ENCODE peak calls at places on chromosomes 11 and 22, in six cellular contexts. X, B, V, Z, P and N are unnamed samples.

GRCh38 chr11:44568358-44568705 is 2.9 kb downstream of the CD82 start:
- DNase-seq in X (no peak), B (no peak), V (no peak), Z (no peak), P (no peak), N (no peak)

GRCh38 chr22:29555065-29555644 is 1.6 kb upstream of the THOC5 start:
- DNase-seq in X (no peak), B (peak), V (no peak), Z (no peak), P (no peak), N (peak)

GRCh38 chr11:120034176-120034575 is 103.7 kb downstream of the TRIM29 start:
- DNase-seq in X (no peak), B (no peak), V (no peak), Z (no peak), P (no peak), N (no peak)

GRCh38 chr11:102330226-102330625 is 12.9 kb downstream of the BIRC3 start:
- DNase-seq in X (no peak), B (peak), V (no peak), Z (no peak), P (no peak), N (no peak)

GRCh38 chr22:18071968-18072310 is 5.9 kb upstream of the PEX26 start:
- DNase-seq in X (no peak), B (no peak), V (no peak), Z (no peak), P (no peak), N (no peak)

GRCh38 chr11:66331542-66332370 is 4.5 kb downstream of the RIN1 start:
- DNase-seq in X (no peak), B (no peak), V (no peak), Z (no peak), P (no peak), N (no peak)

GRCh38 chr11:36278531-36279245 is 10.5 kb downstream of the COMMD9 start:
- DNase-seq in X (no peak), B (peak), V (no peak), Z (peak), P (no peak), N (no peak)

GRCh38 chr22:17948101-17948500 is 76.3 kb downstream of the MICAL3 start:
- DNase-seq in X (no peak), B (no peak), V (no peak), Z (no peak), P (no peak), N (no peak)

GRCh38 chr11:75068993-75069392 is 27.7 kb downstream of the OR2AT4 start:
- DNase-seq in X (no peak), B (no peak), V (no peak), Z (no peak), P (no peak), N (no peak)

GRCh38 chr11:75068559-75068958 is 28.1 kb downstream of the OR2AT4 start:
- DNase-seq in X (no peak), B (no peak), V (no peak), Z (no peak), P (no peak), N (no peak)

GRCh38 chr11:75066061-75066460 is 30.6 kb downstream of the OR2AT4 start:
- DNase-seq in X (no peak), B (peak), V (no peak), Z (no peak), P (no peak), N (no peak)

GRCh38 chr11:75072582-75072981 is 24.1 kb downstream of the OR2AT4 start:
- DNase-seq in X (no peak), B (no peak), V (no peak), Z (peak), P (no peak), N (no peak)

DNA sequence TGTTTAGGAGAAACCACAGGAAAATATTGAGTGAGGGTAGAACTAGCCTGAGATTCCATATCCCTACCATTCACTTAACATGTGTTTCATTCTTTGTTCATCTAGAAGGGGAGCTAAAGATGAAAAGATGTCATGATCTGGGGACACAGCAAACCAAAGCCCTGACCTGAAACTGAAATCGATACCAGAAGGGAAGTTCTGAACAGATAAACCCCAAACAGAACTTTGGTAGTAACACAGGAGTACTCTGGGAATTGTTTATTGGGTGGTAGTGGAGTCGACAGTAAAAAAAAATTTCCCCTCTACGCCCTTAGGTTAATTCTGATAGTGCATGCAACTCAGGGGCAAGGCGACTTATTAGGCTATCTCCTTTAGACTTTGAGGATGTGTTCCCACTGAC is 27.2 kb downstream of the OR2AT4 start:
- DNase-seq in X (no peak), B (no peak), V (no peak), Z (no peak), P (no peak), N (no peak)
- H3K4me3 ChIP-seq in X (no peak), B (no peak), V (no peak), Z (no peak), P (no peak), N (no peak)

GRCh38 chr11:130146797-130147196 is 12.8 kb upstream of the ST14 start:
- DNase-seq in X (peak), B (no peak), V (no peak), Z (no peak), P (no peak), N (no peak)
- H3K9ac ChIP-seq in X (no peak), B (no peak), V (no peak), Z (no peak), P (peak), N (no peak)

DNA sequence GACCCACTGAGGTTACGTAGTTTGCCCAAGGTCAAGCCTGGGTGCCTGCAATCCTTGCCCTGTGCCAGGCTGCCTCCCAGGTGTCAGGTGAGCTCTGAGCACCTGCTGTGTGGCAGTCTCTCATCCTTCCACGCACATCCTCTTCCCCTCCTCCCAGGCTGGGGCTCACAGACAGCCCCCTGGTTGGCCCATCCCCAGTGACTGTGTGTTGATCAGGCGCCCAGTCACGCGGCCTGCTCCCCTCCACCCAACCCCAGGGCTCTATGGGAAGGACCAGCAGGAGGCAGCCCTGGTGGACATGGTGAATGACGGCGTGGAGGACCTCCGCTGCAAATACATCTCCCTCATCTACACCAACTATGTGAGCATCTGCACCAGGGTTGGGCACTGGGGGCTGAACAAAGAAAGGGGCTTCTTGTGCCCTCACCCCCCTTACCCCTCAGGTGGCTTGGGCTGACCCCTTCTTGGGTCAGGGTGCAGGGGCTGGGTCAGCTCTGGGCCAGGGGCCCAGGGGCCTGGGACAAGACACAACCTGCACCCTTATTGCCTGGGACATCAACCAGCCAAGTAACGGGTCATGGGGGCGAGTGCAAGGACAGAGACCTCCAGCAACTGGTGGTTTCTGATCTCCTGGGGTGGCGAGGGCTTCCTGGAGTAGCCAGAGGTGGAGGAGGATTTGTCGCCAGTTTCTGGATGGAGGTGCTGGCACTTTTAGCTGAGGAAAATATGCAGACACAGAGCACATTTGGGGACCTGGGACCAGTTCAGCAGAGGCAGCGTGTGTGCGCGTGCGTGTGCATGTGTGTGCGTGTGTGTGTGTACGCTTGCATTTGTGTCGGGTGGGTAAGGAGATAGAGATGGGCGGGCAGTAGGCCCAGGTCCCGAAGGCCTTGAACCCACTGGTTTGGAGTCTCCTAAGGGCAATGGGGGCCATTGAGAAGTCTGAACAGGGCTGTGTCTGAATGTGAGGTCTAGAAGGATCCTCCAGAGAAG is 1.6 kb downstream of the GSTP1 start:
- DNase-seq in X (no peak), B (no peak), V (peak), Z (no peak), P (no peak), N (no peak)
- H3K4me3 ChIP-seq in X (peak), B (peak), V (peak), Z (peak), P (peak), N (peak)

GRCh38 chr11:86483591-86484163 is 109.0 kb downstream of the CCDC81 start:
- DNase-seq in X (no peak), B (no peak), V (no peak), Z (no peak), P (no peak), N (no peak)

GRCh38 chr11:86486261-86487030 is 111.8 kb downstream of the CCDC81 start:
- DNase-seq in X (no peak), B (no peak), V (no peak), Z (no peak), P (no peak), N (no peak)

GRCh38 chr11:86482684-86483083 is 108.0 kb downstream of the CCDC81 start:
- DNase-seq in X (no peak), B (no peak), V (no peak), Z (no peak), P (no peak), N (no peak)

GRCh38 chr11:86484164-86484794 is 109.6 kb downstream of the CCDC81 start:
- DNase-seq in X (peak), B (peak), V (no peak), Z (no peak), P (peak), N (peak)

GRCh38 chr11:86484795-86485166 is 110.1 kb downstream of the CCDC81 start:
- DNase-seq in X (no peak), B (no peak), V (no peak), Z (no peak), P (no peak), N (no peak)
- H3K9ac ChIP-seq in X (peak), B (no peak), V (no peak), Z (no peak), P (no peak), N (peak)

GRCh38 chr11:107712342-107712741 is 486 bp upstream of the SLN start:
- DNase-seq in X (no peak), B (no peak), V (no peak), Z (no peak), P (no peak), N (no peak)
- H3K4me3 ChIP-seq in X (no peak), B (no peak), V (no peak), Z (no peak), P (no peak), N (no peak)

DNA sequence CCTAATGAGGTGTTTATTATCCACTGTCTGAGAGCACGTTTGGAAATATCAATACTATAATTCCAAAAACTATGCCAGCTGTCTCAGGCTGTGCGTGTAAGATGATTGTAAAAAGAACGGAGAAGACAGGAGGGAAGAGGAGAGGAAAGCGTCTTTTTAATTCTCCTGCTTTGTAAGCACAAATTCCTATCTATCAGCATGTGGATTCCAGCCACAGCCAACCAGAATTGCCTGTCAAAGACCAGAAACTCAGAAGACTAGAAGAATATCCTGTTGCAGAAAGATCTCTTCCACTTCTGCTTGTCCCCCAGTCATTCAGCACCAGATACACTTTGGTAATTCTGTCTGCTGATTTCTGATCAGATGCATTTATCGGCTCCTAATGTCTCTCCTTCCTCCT is 25.8 kb downstream of the APOL5 start:
- DNase-seq in X (no peak), B (peak), V (no peak), Z (no peak), P (no peak), N (peak)
- H3K9ac ChIP-seq in X (no peak), B (no peak), V (no peak), Z (no peak), P (no peak), N (no peak)